ENCODE peak calls at places on chromosomes 5 and 9, in seven cellular contexts. One of them, this sample, is unnamed.

GRCh38 chr5:82349651-82350050 is 71.5 kb upstream of the RPS23 start:
- DNase-seq in SK-N-SH: peak
- DNase-seq in GM12878: no peak
- DNase-seq in HCT116: no peak
- DNase-seq in H1: peak
- DNase-seq in HepG2: no peak
- DNase-seq in K562: peak
- DNase-seq in this sample: peak

GRCh38 chr9:129023036-129023907 is 4.9 kb downstream of the SH3GLB2 start:
- DNase-seq in SK-N-SH: peak
- DNase-seq in GM12878: no peak
- DNase-seq in HCT116: no peak
- DNase-seq in H1: no peak
- DNase-seq in HepG2: no peak
- DNase-seq in K562: peak
- DNase-seq in this sample: no peak

GRCh38 chr5:61018102-61018501 is 73.1 kb downstream of the NDUFAF2 start:
- DNase-seq in SK-N-SH: no peak
- DNase-seq in GM12878: no peak
- DNase-seq in HCT116: no peak
- DNase-seq in H1: no peak
- DNase-seq in HepG2: no peak
- DNase-seq in K562: no peak
- DNase-seq in this sample: no peak

GRCh38 chr5:147822686-147823491 is 8.6 kb downstream of the SPINK1 start:
- DNase-seq in SK-N-SH: peak
- DNase-seq in GM12878: peak
- DNase-seq in HCT116: peak
- DNase-seq in H1: peak
- DNase-seq in HepG2: peak
- DNase-seq in K562: no peak
- DNase-seq in this sample: peak

GRCh38 chr9:385818-386398 is 171.2 kb downstream of the DOCK8 start:
- DNase-seq in SK-N-SH: peak
- DNase-seq in GM12878: no peak
- DNase-seq in HCT116: peak
- DNase-seq in H1: no peak
- DNase-seq in HepG2: peak
- DNase-seq in K562: peak
- DNase-seq in this sample: peak

GRCh38 chr5:138972836-138973235 is 97.7 kb upstream of the LRRTM2 start:
- DNase-seq in SK-N-SH: no peak
- DNase-seq in GM12878: no peak
- DNase-seq in HCT116: no peak
- DNase-seq in H1: no peak
- DNase-seq in HepG2: no peak
- DNase-seq in K562: no peak
- DNase-seq in this sample: no peak

GRCh38 chr9:33185858-33186257 is 18.7 kb upstream of the B4GALT1 start:
- DNase-seq in SK-N-SH: no peak
- DNase-seq in GM12878: no peak
- DNase-seq in HCT116: no peak
- DNase-seq in H1: no peak
- DNase-seq in HepG2: no peak
- DNase-seq in K562: no peak
- DNase-seq in this sample: no peak

GRCh38 chr5:127092690-127093089 is 19.4 kb upstream of the C5orf63 start:
- DNase-seq in SK-N-SH: peak
- DNase-seq in GM12878: no peak
- DNase-seq in HCT116: no peak
- DNase-seq in H1: no peak
- DNase-seq in HepG2: no peak
- DNase-seq in K562: no peak
- DNase-seq in this sample: no peak

GRCh38 chr5:81838307-81838906 is 87.5 kb upstream of the SSBP2 start:
- DNase-seq in SK-N-SH: no peak
- DNase-seq in GM12878: no peak
- DNase-seq in HCT116: peak
- DNase-seq in H1: no peak
- DNase-seq in HepG2: no peak
- DNase-seq in K562: peak
- DNase-seq in this sample: no peak

GRCh38 chr9:128108784-128109709 is 18.5 kb downstream of the PTGES2 start:
- DNase-seq in SK-N-SH: peak
- DNase-seq in GM12878: no peak
- DNase-seq in HCT116: no peak
- DNase-seq in H1: no peak
- DNase-seq in HepG2: no peak
- DNase-seq in K562: no peak
- DNase-seq in this sample: no peak

GRCh38 chr9:136059851-136060670 is 35.0 kb downstream of the NACC2 start:
- DNase-seq in SK-N-SH: peak
- DNase-seq in GM12878: no peak
- DNase-seq in HCT116: no peak
- DNase-seq in H1: no peak
- DNase-seq in HepG2: no peak
- DNase-seq in K562: no peak
- DNase-seq in this sample: no peak

GRCh38 chr5:139027150-139027549 is 152.0 kb upstream of the LRRTM2 start:
- DNase-seq in SK-N-SH: no peak
- DNase-seq in GM12878: no peak
- DNase-seq in HCT116: no peak
- DNase-seq in H1: no peak
- DNase-seq in HepG2: no peak
- DNase-seq in K562: no peak
- DNase-seq in this sample: no peak

GRCh38 chr5:136518174-136518573 is 152.8 kb upstream of the TRPC7 start:
- DNase-seq in SK-N-SH: no peak
- DNase-seq in GM12878: no peak
- DNase-seq in HCT116: no peak
- DNase-seq in H1: no peak
- DNase-seq in HepG2: no peak
- DNase-seq in K562: no peak
- DNase-seq in this sample: no peak

GRCh38 chr9:118290116-118290515 is 585.9 kb downstream of the TLR4 start:
- DNase-seq in SK-N-SH: no peak
- DNase-seq in GM12878: no peak
- DNase-seq in HCT116: no peak
- DNase-seq in H1: no peak
- DNase-seq in HepG2: no peak
- DNase-seq in K562: no peak
- DNase-seq in this sample: no peak

GRCh38 chr5:107502711-107503110 is 168.0 kb downstream of the EFNA5 start:
- DNase-seq in SK-N-SH: peak
- DNase-seq in GM12878: no peak
- DNase-seq in HCT116: no peak
- DNase-seq in H1: no peak
- DNase-seq in HepG2: no peak
- DNase-seq in K562: no peak
- DNase-seq in this sample: no peak

GRCh38 chr5:180495292-180495691 is 1.1 kb downstream of the CNOT6 start:
- DNase-seq in SK-N-SH: no peak
- DNase-seq in GM12878: no peak
- DNase-seq in HCT116: no peak
- DNase-seq in H1: no peak
- DNase-seq in HepG2: no peak
- DNase-seq in K562: no peak
- DNase-seq in this sample: no peak

GRCh38 chr5:6759401-6759800 is 46.2 kb downstream of the TENT4A start:
- DNase-seq in SK-N-SH: peak
- DNase-seq in GM12878: no peak
- DNase-seq in HCT116: no peak
- DNase-seq in H1: no peak
- DNase-seq in HepG2: peak
- DNase-seq in K562: peak
- DNase-seq in this sample: no peak

GRCh38 chr5:53133020-53133419 is 23.5 kb upstream of the MOCS2 start:
- DNase-seq in SK-N-SH: no peak
- DNase-seq in GM12878: no peak
- DNase-seq in HCT116: no peak
- DNase-seq in H1: no peak
- DNase-seq in HepG2: no peak
- DNase-seq in K562: peak
- DNase-seq in this sample: no peak

GRCh38 chr9:112786834-112787520 is 36.4 kb downstream of the SNX30 start:
- DNase-seq in SK-N-SH: no peak
- DNase-seq in GM12878: no peak
- DNase-seq in HCT116: no peak
- DNase-seq in H1: no peak
- DNase-seq in HepG2: no peak
- DNase-seq in K562: no peak
- DNase-seq in this sample: no peak

GRCh38 chr5:141479776-141480175 is 4.0 kb downstream of the PCDHGC3 start:
- DNase-seq in SK-N-SH: no peak
- DNase-seq in GM12878: no peak
- DNase-seq in HCT116: no peak
- DNase-seq in H1: no peak
- DNase-seq in HepG2: no peak
- DNase-seq in K562: no peak
- DNase-seq in this sample: no peak

GRCh38 chr9:120910643-120911042 is 16.0 kb downstream of the TRAF1 start:
- DNase-seq in SK-N-SH: no peak
- DNase-seq in GM12878: no peak
- DNase-seq in HCT116: no peak
- DNase-seq in H1: no peak
- DNase-seq in HepG2: no peak
- DNase-seq in K562: no peak
- DNase-seq in this sample: no peak

GRCh38 chr5:147453901-147454814 is 55.7 kb downstream of the DPYSL3 start:
- DNase-seq in SK-N-SH: peak
- DNase-seq in GM12878: no peak
- DNase-seq in HCT116: peak
- DNase-seq in H1: peak
- DNase-seq in HepG2: peak
- DNase-seq in K562: peak
- DNase-seq in this sample: peak

GRCh38 chr9:32596936-32597335 is 24.0 kb upstream of the NDUFB6 start:
- DNase-seq in SK-N-SH: no peak
- DNase-seq in GM12878: no peak
- DNase-seq in HCT116: no peak
- DNase-seq in H1: no peak
- DNase-seq in HepG2: no peak
- DNase-seq in K562: no peak
- DNase-seq in this sample: no peak

GRCh38 chr5:1801954-1802295 is 718 bp downstream of the NDUFS6 start:
- DNase-seq in SK-N-SH: peak
- DNase-seq in GM12878: no peak
- DNase-seq in HCT116: no peak
- DNase-seq in H1: no peak
- DNase-seq in HepG2: peak
- DNase-seq in K562: no peak
- DNase-seq in this sample: no peak

DNA sequence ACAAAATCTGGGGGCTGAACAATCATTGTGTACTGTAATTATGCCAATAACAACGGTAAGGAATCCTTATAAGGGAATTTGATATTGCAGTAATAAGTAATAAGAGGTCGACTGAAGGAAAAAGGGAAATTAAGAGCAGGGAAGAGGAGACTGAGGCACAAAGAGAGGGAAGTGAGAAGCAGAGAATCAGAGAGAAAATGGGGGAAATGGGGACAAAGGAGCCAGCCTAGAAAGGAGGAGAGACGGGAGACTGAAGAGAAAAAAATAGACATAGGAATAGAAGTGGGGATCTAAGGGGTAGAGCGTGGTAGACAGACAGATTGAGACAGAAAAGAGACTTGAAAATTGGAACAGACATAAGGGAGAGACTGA is 518 bp upstream of the ZNF300 start:
- DNase-seq in SK-N-SH: no peak
- DNase-seq in GM12878: no peak
- DNase-seq in HCT116: no peak
- DNase-seq in H1: no peak
- DNase-seq in HepG2: no peak
- DNase-seq in K562: no peak
- DNase-seq in this sample: no peak
- H3K9ac ChIP-seq in SK-N-SH: peak
- H3K9ac ChIP-seq in GM12878: no peak
- H3K9ac ChIP-seq in HCT116: no peak
- H3K9ac ChIP-seq in H1: peak
- H3K9ac ChIP-seq in HepG2: peak
- H3K9ac ChIP-seq in K562: peak
- H3K9ac ChIP-seq in this sample: peak

GRCh38 chr9:70043689-70044449 is at the start of gene MAMDC2:
- DNase-seq in SK-N-SH: peak
- DNase-seq in GM12878: no peak
- DNase-seq in HCT116: no peak
- DNase-seq in H1: no peak
- DNase-seq in HepG2: no peak
- DNase-seq in K562: no peak
- DNase-seq in this sample: peak
- TF ChIP-seq YY1 in SK-N-SH: no peak
- TF ChIP-seq YY1 in GM12878: no peak
- TF ChIP-seq YY1 in HCT116: no peak
- TF ChIP-seq YY1 in H1: no peak
- TF ChIP-seq YY1 in HepG2: no peak
- TF ChIP-seq YY1 in K562: no peak
- TF ChIP-seq YY1 in this sample: no peak

DNA sequence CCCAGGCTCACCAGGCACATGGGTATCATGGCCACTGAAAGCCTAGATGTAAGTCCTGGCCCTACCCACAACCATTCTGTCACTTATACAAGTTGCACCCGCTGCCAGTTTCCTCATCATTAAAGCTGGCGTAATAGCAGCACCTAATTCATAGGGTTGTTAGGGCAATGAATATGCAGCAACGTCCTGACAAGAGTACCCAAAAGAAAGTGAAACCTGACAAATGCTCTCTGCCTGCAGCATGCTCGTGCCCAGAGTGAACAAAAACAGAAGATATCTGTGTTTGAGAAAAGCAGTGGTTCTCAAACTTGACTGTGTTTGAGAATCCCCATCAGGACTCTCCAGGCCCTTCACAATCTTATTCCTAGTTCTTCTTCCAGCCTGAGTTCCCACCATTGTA is 632.4 kb downstream of the SEMA5A start:
- DNase-seq in SK-N-SH: no peak
- DNase-seq in GM12878: no peak
- DNase-seq in HCT116: no peak
- DNase-seq in H1: no peak
- DNase-seq in HepG2: no peak
- DNase-seq in K562: no peak
- DNase-seq in this sample: no peak
- H3K9ac ChIP-seq in SK-N-SH: no peak
- H3K9ac ChIP-seq in GM12878: no peak
- H3K9ac ChIP-seq in HCT116: no peak
- H3K9ac ChIP-seq in H1: no peak
- H3K9ac ChIP-seq in HepG2: no peak
- H3K9ac ChIP-seq in K562: no peak
- H3K9ac ChIP-seq in this sample: no peak

GRCh38 chr9:95857122-95857521 is 18.4 kb upstream of the ERCC6L2 start:
- DNase-seq in SK-N-SH: peak
- DNase-seq in GM12878: no peak
- DNase-seq in HCT116: no peak
- DNase-seq in H1: no peak
- DNase-seq in HepG2: peak
- DNase-seq in K562: no peak
- DNase-seq in this sample: peak
- TF ChIP-seq YY1 in SK-N-SH: no peak
- TF ChIP-seq YY1 in GM12878: no peak
- TF ChIP-seq YY1 in HCT116: no peak
- TF ChIP-seq YY1 in H1: no peak
- TF ChIP-seq YY1 in HepG2: no peak
- TF ChIP-seq YY1 in K562: no peak
- TF ChIP-seq YY1 in this sample: no peak

GRCh38 chr5:4023701-4024100 is 428.1 kb downstream of the IRX1 start:
- DNase-seq in SK-N-SH: no peak
- DNase-seq in GM12878: no peak
- DNase-seq in HCT116: no peak
- DNase-seq in H1: no peak
- DNase-seq in HepG2: no peak
- DNase-seq in K562: no peak
- DNase-seq in this sample: no peak
- H3K9ac ChIP-seq in SK-N-SH: no peak
- H3K9ac ChIP-seq in GM12878: no peak
- H3K9ac ChIP-seq in HCT116: no peak
- H3K9ac ChIP-seq in H1: no peak
- H3K9ac ChIP-seq in HepG2: no peak
- H3K9ac ChIP-seq in K562: no peak
- H3K9ac ChIP-seq in this sample: no peak

This sample was measured in NT2/D1.